ENCODE peak calls at places on chromosomes 16 and 17, in six cellular contexts. X is stimulated activated CD4-positive, alpha-beta T cell treated with anti-CD3 and anti-CD28 coated beads, TNF-alpha, amount 100 ng/mL, for 24 hours; M is HuH-7.5; Y is psoas muscle; P is NCI-H1436; F is cardiac septum. S is an unnamed sample.

GRCh38 chr17:35185849-35186248 is 8.3 kb downstream of the SLC35G3 start:
- DNase-seq in X (no peak), M (no peak), Y (no peak), P (no peak), F (no peak), S (no peak)

GRCh38 chr17:65975878-65976277 is 216.1 kb downstream of the CEP112 start:
- DNase-seq in X (no peak), M (no peak), Y (no peak), P (no peak), F (no peak), S (no peak)

GRCh38 chr16:23286131-23286532 is 16.0 kb upstream of the SCNN1B start:
- DNase-seq in X (no peak), M (no peak), Y (no peak), P (no peak), F (no peak), S (no peak)

GRCh38 chr17:17837380-17837821 is 615 bp upstream of the SREBF1 start:
- DNase-seq in X (no peak), M (no peak), Y (peak; percentile 74), P (no peak), F (no peak), S (no peak)

GRCh38 chr16:57600048-57600835 is 28.2 kb upstream of the ADGRG1 start:
- DNase-seq in X (no peak), M (peak; percentile 57), Y (peak; percentile 72), P (peak; percentile 24), F (no peak), S (no peak)

GRCh38 chr17:76382305-76382802 is 2.1 kb upstream of the SPHK1 start:
- DNase-seq in X (no peak), M (peak; percentile 77), Y (no peak), P (no peak), F (no peak), S (no peak)

GRCh38 chr16:24538756-24539294 is 541 bp upstream of the RBBP6 start:
- DNase-seq in X (no peak), M (peak; percentile 25), Y (peak; percentile 58), P (peak; percentile 85), F (no peak), S (no peak)

GRCh38 chr16:56491657-56492261 is 28.1 kb downstream of the BBS2 start:
- DNase-seq in X (no peak), M (no peak), Y (no peak), P (no peak), F (no peak), S (no peak)

GRCh38 chr17:57142925-57143324 is 57.9 kb downstream of the AKAP1 start:
- DNase-seq in X (no peak), M (no peak), Y (no peak), P (no peak), F (no peak), S (no peak)

GRCh38 chr17:57009737-57010445 is 32.0 kb downstream of the SCPEP1 start:
- DNase-seq in X (peak; percentile 16), M (peak; percentile 61), Y (peak; percentile 61), P (peak; percentile 80), F (no peak), S (peak; percentile 84)

GRCh38 chr17:31508310-31509094 is 117.0 kb downstream of the RAB11FIP4 start:
- DNase-seq in X (no peak), M (no peak), Y (peak; percentile 45), P (no peak), F (no peak), S (no peak)

GRCh38 chr17:63986842-63987615 is 11.1 kb upstream of the PRR29 start:
- DNase-seq in X (no peak), M (no peak), Y (peak; percentile 67), P (no peak), F (no peak), S (no peak)

GRCh38 chr17:56976941-56977570 is 875 bp upstream of the SCPEP1 start:
- DNase-seq in X (no peak), M (no peak), Y (no peak), P (no peak), F (peak; percentile 38), S (no peak)

GRCh38 chr17:57569860-57570259 is 175.2 kb downstream of the CCDC182 start:
- DNase-seq in X (no peak), M (no peak), Y (no peak), P (peak; percentile 79), F (no peak), S (no peak)

GRCh38 chr16:28010671-28011070 is 52.8 kb downstream of the GSG1L start:
- DNase-seq in X (no peak), M (no peak), Y (no peak), P (no peak), F (no peak), S (no peak)

GRCh38 chr16:22206847-22207714 is 1.0 kb downstream of the EEF2K start:
- DNase-seq in X (peak; percentile 31), M (no peak), Y (peak; percentile 90), P (no peak), F (peak; percentile 89), S (peak; percentile 32)

GRCh38 chr17:67891481-67892119 is 66.3 kb downstream of the BPTF start:
- DNase-seq in X (no peak), M (peak; percentile 28), Y (no peak), P (no peak), F (no peak), S (peak; percentile 13)

GRCh38 chr16:27768651-27769270 is 218.8 kb downstream of the KATNIP start:
- DNase-seq in X (no peak), M (no peak), Y (no peak), P (no peak), F (no peak), S (no peak)

GRCh38 chr17:19376799-19377198 is 1.5 kb upstream of the MAPK7 start:
- DNase-seq in X (no peak), M (no peak), Y (no peak), P (peak; percentile 50), F (no peak), S (no peak)

GRCh38 chr17:35752945-35753764 is at the start of gene GAS2L2:
- DNase-seq in X (no peak), M (no peak), Y (no peak), P (no peak), F (no peak), S (no peak)

GRCh38 chr17:73343739-73344454 is 32.1 kb upstream of the CDC42EP4 start:
- DNase-seq in X (no peak), M (no peak), Y (no peak), P (no peak), F (no peak), S (no peak)

GRCh38 chr17:43132117-43132516 is 7.0 kb upstream of the BRCA1 start:
- DNase-seq in X (no peak), M (no peak), Y (no peak), P (no peak), F (no peak), S (no peak)

GRCh38 chr17:65268832-65269231 is 131.7 kb downstream of the RGS9 start:
- DNase-seq in X (no peak), M (no peak), Y (no peak), P (no peak), F (no peak), S (no peak)

GRCh38 chr17:61294777-61295176 is 104.9 kb upstream of the TBX2 start:
- DNase-seq in X (no peak), M (no peak), Y (no peak), P (no peak), F (no peak), S (no peak)

GRCh38 chr17:27947005-27947406 is 53.8 kb upstream of the LYRM9 start:
- DNase-seq in X (no peak), M (no peak), Y (no peak), P (no peak), F (no peak), S (peak; percentile 98)

GRCh38 chr16:82855471-82855870 is 228.7 kb downstream of the CDH13 start:
- DNase-seq in X (no peak), M (no peak), Y (no peak), P (no peak), F (no peak), S (no peak)

GRCh38 chr17:76131061-76131691 is 9.9 kb downstream of the FOXJ1 start:
- DNase-seq in X (no peak), M (peak; percentile 5), Y (no peak), P (no peak), F (no peak), S (no peak)

GRCh38 chr16:2024026-2024425 is 2.7 kb upstream of the NHERF2 start:
- DNase-seq in X (no peak), M (no peak), Y (no peak), P (no peak), F (no peak), S (no peak)

GRCh38 chr16:54286330-54287017 is at the start of gene IRX3:
- DNase-seq in X (no peak), M (peak; percentile 96), Y (peak; percentile 93), P (peak; percentile 90), F (peak; percentile 93), S (peak; percentile 60)

GRCh38 chr16:88330971-88331890 is 51.5 kb upstream of the ZNF469 start:
- DNase-seq in X (no peak), M (no peak), Y (no peak), P (no peak), F (no peak), S (no peak)

GRCh38 chr16:31400191-31400590 is 7.1 kb downstream of the ITGAD start:
- DNase-seq in X (no peak), M (no peak), Y (no peak), P (no peak), F (no peak), S (no peak)

GRCh38 chr17:51000835-51001638 is 119.6 kb downstream of the SPAG9 start:
- DNase-seq in X (peak; percentile 24), M (peak; percentile 36), Y (no peak), P (peak; percentile 67), F (no peak), S (peak; percentile 19)

GRCh38 chr17:27544350-27545131 is 86.4 kb upstream of the LGALS9 start:
- DNase-seq in X (peak; percentile 34), M (no peak), Y (no peak), P (no peak), F (no peak), S (no peak)

GRCh38 chr17:8785547-8786412 is 13.4 kb downstream of the MFSD6L start:
- DNase-seq in X (peak; percentile 36), M (peak; percentile 34), Y (peak; percentile 79), P (peak; percentile 44), F (peak; percentile 89), S (no peak)

GRCh38 chr17:33369149-33369548 is 76.1 kb upstream of the ASIC2 start:
- DNase-seq in X (no peak), M (no peak), Y (no peak), P (no peak), F (no peak), S (no peak)

GRCh38 chr17:33016920-33017319 is 25.3 kb downstream of the SPACA3 start:
- DNase-seq in X (no peak), M (no peak), Y (no peak), P (no peak), F (no peak), S (no peak)

GRCh38 chr17:40024901-40025300 is 9.7 kb downstream of the CSF3 start:
- DNase-seq in X (no peak), M (no peak), Y (no peak), P (no peak), F (no peak), S (no peak)